ENCODE peak calls at places on chromosomes 5 and 9, in five cellular contexts. H is adrenal gland, F is left ventricle myocardium inferior, W is ovary, G is trophoblast cell. U is an unnamed sample. For H3K4me1, the result is how much of the 10 kb centered on the place peaks cover.

GRCh38 chr9:125409637-125410521 is 148.3 kb downstream of the GAPVD1 start:
- DNase-seq in H (no peak), F (no peak), W (no peak), G (peak), U (peak)

GRCh38 chr9:130539473-130540223 is 39.7 kb upstream of the FUBP3 start:
- DNase-seq in H (peak), F (no peak), W (no peak), G (peak), U (no peak)

GRCh38 chr5:411728-412127 is 31.2 kb upstream of the EXOC3 start:
- DNase-seq in H (no peak), F (no peak), W (no peak), G (no peak), U (no peak)

GRCh38 chr5:142758803-142759145 is 11.4 kb upstream of the ARHGAP26 start:
- DNase-seq in H (no peak), F (no peak), W (no peak), G (no peak), U (no peak)

GRCh38 chr5:38885208-38885607 is 39.4 kb downstream of the OSMR start:
- DNase-seq in H (no peak), F (no peak), W (no peak), G (no peak), U (no peak)

GRCh38 chr5:15901151-15901550 is 278.4 kb downstream of the MARCHF11 start:
- DNase-seq in H (no peak), F (no peak), W (no peak), G (no peak), U (no peak)

GRCh38 chr9:76619645-76620044 is 144.6 kb upstream of the PCA3 start:
- DNase-seq in H (no peak), F (no peak), W (no peak), G (no peak), U (no peak)

GRCh38 chr5:107005161-107005560 is 665.6 kb downstream of the EFNA5 start:
- DNase-seq in H (no peak), F (no peak), W (no peak), G (no peak), U (no peak)

GRCh38 chr9:113219972-113220371 is 1.1 kb downstream of the FKBP15 start:
- DNase-seq in H (no peak), F (no peak), W (no peak), G (no peak), U (no peak)

GRCh38 chr5:91474201-91474600 is 91.1 kb upstream of the ARRDC3 start:
- DNase-seq in H (no peak), F (no peak), W (no peak), G (no peak), U (no peak)

GRCh38 chr5:83404182-83404712 is 67.3 kb upstream of the VCAN start:
- DNase-seq in H (no peak), F (no peak), W (no peak), G (no peak), U (no peak)

GRCh38 chr5:38023799-38024198 is 184.0 kb upstream of the GDNF start:
- DNase-seq in H (no peak), F (no peak), W (no peak), G (no peak), U (no peak)

GRCh38 chr5:75239681-75240080 is 3.0 kb upstream of the ANKRD31 start:
- DNase-seq in H (no peak), F (no peak), W (no peak), G (peak), U (no peak)

GRCh38 chr5:137605377-137605776 is 106.3 kb upstream of the SPOCK1 start:
- DNase-seq in H (no peak), F (no peak), W (no peak), G (no peak), U (no peak)

GRCh38 chr5:159337291-159337974 is 7.1 kb upstream of the IL12B start:
- DNase-seq in H (no peak), F (no peak), W (no peak), G (peak), U (no peak)

GRCh38 chr9:84384617-84385016 is 44.1 kb upstream of the SLC28A3 start:
- DNase-seq in H (no peak), F (no peak), W (no peak), G (no peak), U (no peak)

GRCh38 chr5:159262472-159262858 is 625 bp upstream of the UBLCP1 start:
- DNase-seq in H (no peak), F (no peak), W (no peak), G (no peak), U (no peak)

GRCh38 chr9:120265791-120266190 is 314.2 kb downstream of the CDK5RAP2 start:
- DNase-seq in H (no peak), F (peak), W (no peak), G (no peak), U (peak)

GRCh38 chr5:113276001-113276400 is 158.8 kb downstream of the TSSK1B start:
- DNase-seq in H (no peak), F (no peak), W (no peak), G (no peak), U (no peak)

GRCh38 chr9:99544526-99544925 is 277.2 kb upstream of the NR4A3 start:
- DNase-seq in H (no peak), F (no peak), W (no peak), G (no peak), U (no peak)

GRCh38 chr9:36320457-36320856 is 62.2 kb upstream of the GNE start:
- DNase-seq in H (no peak), F (no peak), W (no peak), G (no peak), U (no peak)

GRCh38 chr5:78509145-78509865 is 139.3 kb downstream of the LHFPL2 start:
- DNase-seq in H (no peak), F (no peak), W (no peak), G (no peak), U (no peak)

GRCh38 chr5:39224196-39224754 is 4.9 kb upstream of the FYB1 start:
- DNase-seq in H (peak), F (no peak), W (no peak), G (no peak), U (no peak)

GRCh38 chr9:126705311-126705766 is 91.6 kb downstream of the LMX1B start:
- DNase-seq in H (peak), F (peak), W (peak), G (peak), U (peak)

GRCh38 chr5:103849934-103850333 is 287.3 kb upstream of the NUDT12 start:
- DNase-seq in H (no peak), F (no peak), W (no peak), G (peak), U (no peak)

GRCh38 chr9:86604741-86605140 is 250.5 kb upstream of the TUT7 start:
- DNase-seq in H (no peak), F (no peak), W (no peak), G (no peak), U (no peak)

GRCh38 chr5:89996892-89997291 is 412.7 kb downstream of the CETN3 start:
- DNase-seq in H (no peak), F (no peak), W (no peak), G (no peak), U (no peak)

GRCh38 chr9:125025584-125025983 is 84.7 kb upstream of the GOLGA1 start:
- DNase-seq in H (no peak), F (no peak), W (no peak), G (no peak), U (no peak)

GRCh38 chr5:74685979-74686631 is 1.1 kb downstream of the HEXB start:
- DNase-seq in H (peak), F (no peak), W (no peak), G (no peak), U (no peak)

GRCh38 chr9:27749838-27750237 is 176.6 kb upstream of the C9orf72 start:
- DNase-seq in H (no peak), F (no peak), W (no peak), G (no peak), U (no peak)

GRCh38 chr5:95673076-95673475 is 9.7 kb downstream of the SPATA9 start:
- DNase-seq in H (peak), F (peak), W (no peak), G (peak), U (no peak)

GRCh38 chr9:129990269-129991005 is 52.6 kb downstream of the FNBP1 start:
- DNase-seq in H (peak), F (no peak), W (no peak), G (peak), U (no peak)

GRCh38 chr9:76873056-76873792 is 32.7 kb downstream of the PRUNE2 start:
- DNase-seq in H (no peak), F (no peak), W (no peak), G (no peak), U (no peak)

GRCh38 chr5:819078-819477 is 31.7 kb downstream of the ZDHHC11 start:
- DNase-seq in H (no peak), F (no peak), W (no peak), G (no peak), U (no peak)

GRCh38 chr5:85732185-85732584 is 885.6 kb upstream of the COX7C start:
- DNase-seq in H (no peak), F (no peak), W (no peak), G (no peak), U (no peak)

GRCh38 chr9:36779582-36779981 is 206.9 kb downstream of the MELK start:
- DNase-seq in H (no peak), F (no peak), W (no peak), G (no peak), U (no peak)

DNA sequence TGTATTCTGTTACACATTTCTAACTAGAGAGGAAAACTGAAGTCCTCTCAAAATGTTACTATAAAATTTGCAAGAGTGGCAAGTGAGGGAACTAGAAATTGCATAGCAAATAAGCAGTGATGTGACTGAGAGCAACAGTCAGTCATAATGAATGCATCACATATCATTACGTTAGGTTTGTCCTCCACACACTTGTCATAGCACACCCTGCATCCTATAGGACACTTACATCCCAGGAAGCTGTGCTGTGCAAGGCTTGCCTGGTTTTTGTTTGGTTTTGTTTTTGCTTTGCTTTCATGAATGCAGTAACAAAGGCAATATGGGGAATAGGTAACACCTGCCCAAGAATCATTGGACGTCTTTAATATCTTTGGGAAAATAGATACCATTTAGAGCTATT is 10.8 kb downstream of the NFIB start:
- DNase-seq in H (no peak), F (no peak), W (no peak), G (no peak), U (no peak)
- H3K4me1 ChIP-seq in H (under half), F (half or more), W (under half), G (under half), U (under half)

GRCh38 chr5:179301796-179302195 is 43.5 kb downstream of the ADAMTS2 start:
- DNase-seq in H (no peak), F (no peak), W (no peak), G (no peak), U (no peak)
- H3K4me1 ChIP-seq in H (under half), F (under half), W (under half), G (under half), U (under half)

DNA sequence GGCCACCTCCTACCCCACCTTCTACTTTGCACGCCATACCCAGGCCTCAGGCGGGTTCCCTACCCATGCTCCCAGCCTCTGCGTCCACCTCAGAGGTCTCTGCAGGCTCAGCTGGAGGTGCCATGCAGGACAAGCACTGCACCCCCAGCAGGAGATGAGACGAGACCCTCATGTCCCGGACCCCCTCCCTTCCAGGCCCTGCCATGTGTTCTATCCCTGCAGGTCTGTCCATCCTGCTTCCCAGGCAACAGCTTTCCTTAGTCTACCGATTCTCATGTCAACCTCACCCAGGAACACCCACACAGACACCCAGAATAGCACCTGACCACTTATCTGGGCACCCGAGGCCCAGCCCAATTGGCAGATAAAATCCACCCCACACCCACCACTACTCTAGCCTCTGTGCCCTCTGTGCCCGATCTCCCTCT is 52.1 kb downstream of the SEMA4D start:
- DNase-seq in H (no peak), F (peak), W (no peak), G (no peak), U (peak)
- H3K4me1 ChIP-seq in H (under half), F (under half), W (under half), G (under half), U (under half)

DNA sequence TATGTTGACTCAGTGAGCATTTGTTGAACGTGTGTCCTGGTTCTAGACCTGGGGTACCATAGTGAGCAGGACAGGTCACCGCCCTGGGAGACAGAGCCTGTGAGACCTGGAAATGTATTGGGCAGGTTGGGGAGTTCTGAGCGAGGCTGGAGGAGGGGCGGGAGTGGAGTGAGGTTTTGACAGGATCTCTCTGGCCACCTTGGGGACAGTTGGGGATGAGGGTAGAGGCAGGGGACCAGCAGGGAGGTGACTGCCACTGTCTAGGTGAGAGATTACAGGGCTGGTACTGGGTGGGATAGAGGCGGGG is 7.4 kb downstream of the WNK2 start:
- DNase-seq in H (no peak), F (no peak), W (no peak), G (no peak), U (no peak)
- H3K4me1 ChIP-seq in H (under half), F (half or more), W (under half), G (under half), U (under half)

GRCh38 chr9:109113239-109113638 is 6.5 kb downstream of the TMEM245 start:
- DNase-seq in H (no peak), F (no peak), W (no peak), G (no peak), U (no peak)
- H3K4me1 ChIP-seq in H (half or more), F (half or more), W (under half), G (under half), U (half or more)

U was measured in heart left ventricle.